ENCODE peak calls at places on chromosome 18, in four cellular contexts. Y is GM12878, K is HepG2, E is K562. M is an unnamed sample.
A peak's percentile ranks its signal among the peaks of the same experiment; 100 is the strongest.

GRCh38 chr18:32349728-32350395 is 120.8 kb downstream of the GAREM1 start:
- DNase-seq in Y (no peak), K (peak; percentile 82), E (no peak), M (no peak)

GRCh38 chr18:8701546-8702118 is 3.7 kb upstream of the MTCL1 start:
- DNase-seq in Y (no peak), K (peak; percentile 59), E (no peak), M (no peak)

GRCh38 chr18:61882296-61883004 is 10.4 kb downstream of the RNF152 start:
- DNase-seq in Y (no peak), K (no peak), E (no peak), M (peak; percentile 11)

GRCh38 chr18:26655614-26656400 is 107.5 kb upstream of the KCTD1 start:
- DNase-seq in Y (no peak), K (no peak), E (no peak), M (peak; percentile 86)

GRCh38 chr18:31977270-31977872 is 34.4 kb upstream of the TRAPPC8 start:
- DNase-seq in Y (no peak), K (peak; percentile 68), E (peak; percentile 76), M (peak; percentile 89)

GRCh38 chr18:22302152-22302551 is 115.6 kb downstream of the CTAGE1 start:
- DNase-seq in Y (no peak), K (no peak), E (peak; percentile 14), M (no peak)

GRCh38 chr18:62412248-62412979 is 87.3 kb downstream of the TNFRSF11A start:
- DNase-seq in Y (no peak), K (no peak), E (no peak), M (no peak)

GRCh38 chr18:8777846-8778245 is 72.5 kb downstream of the MTCL1 start:
- DNase-seq in Y (no peak), K (no peak), E (no peak), M (no peak)

GRCh38 chr18:7117390-7118355 is at the start of gene LAMA1:
- DNase-seq in Y (no peak), K (no peak), E (no peak), M (peak; percentile 83)

GRCh38 chr18:39199231-39199855 is 1633.7 kb upstream of the CELF4 start:
- DNase-seq in Y (no peak), K (no peak), E (no peak), M (no peak)

GRCh38 chr18:66900837-66901236 is 296.9 kb upstream of the CDH19 start:
- DNase-seq in Y (no peak), K (peak; percentile 66), E (no peak), M (no peak)

GRCh38 chr18:62125702-62126101 is 61.2 kb downstream of the PIGN start:
- DNase-seq in Y (no peak), K (no peak), E (no peak), M (no peak)

GRCh38 chr18:11700876-11701275 is 11.8 kb downstream of the GNAL start:
- DNase-seq in Y (no peak), K (no peak), E (no peak), M (no peak)

GRCh38 chr18:67672142-67672541 is 155.6 kb upstream of the DSEL start:
- DNase-seq in Y (no peak), K (no peak), E (no peak), M (no peak)

GRCh38 chr18:62151068-62151771 is 35.6 kb downstream of the PIGN start:
- DNase-seq in Y (no peak), K (no peak), E (no peak), M (no peak)

GRCh38 chr18:58638446-58638845 is 9.6 kb upstream of the ALPK2 start:
- DNase-seq in Y (no peak), K (no peak), E (no peak), M (no peak)

GRCh38 chr18:25736516-25736915 is 353.9 kb downstream of the SS18 start:
- DNase-seq in Y (no peak), K (no peak), E (no peak), M (no peak)

GRCh38 chr18:6866552-6866951 is 137.0 kb downstream of the ARHGAP28 start:
- DNase-seq in Y (no peak), K (no peak), E (no peak), M (no peak)

GRCh38 chr18:45282101-45282812 is 333.0 kb upstream of the SLC14A2 start:
- DNase-seq in Y (no peak), K (no peak), E (peak; percentile 4), M (no peak)

GRCh38 chr18:56238576-56238975 is 399.8 kb downstream of the TXNL1 start:
- DNase-seq in Y (no peak), K (no peak), E (peak; percentile 1), M (peak; percentile 14)

GRCh38 chr18:36535202-36535935 is 237.9 kb downstream of the FHOD3 start:
- DNase-seq in Y (no peak), K (no peak), E (no peak), M (no peak)

GRCh38 chr18:48952287-48953095 is 1.7 kb upstream of the SMAD7 start:
- DNase-seq in Y (no peak), K (no peak), E (peak; percentile 73), M (peak; percentile 84)
- TF ChIP-seq CREB1 in Y (peak; percentile 34), K (no peak), E (no peak), M (no peak)

DNA sequence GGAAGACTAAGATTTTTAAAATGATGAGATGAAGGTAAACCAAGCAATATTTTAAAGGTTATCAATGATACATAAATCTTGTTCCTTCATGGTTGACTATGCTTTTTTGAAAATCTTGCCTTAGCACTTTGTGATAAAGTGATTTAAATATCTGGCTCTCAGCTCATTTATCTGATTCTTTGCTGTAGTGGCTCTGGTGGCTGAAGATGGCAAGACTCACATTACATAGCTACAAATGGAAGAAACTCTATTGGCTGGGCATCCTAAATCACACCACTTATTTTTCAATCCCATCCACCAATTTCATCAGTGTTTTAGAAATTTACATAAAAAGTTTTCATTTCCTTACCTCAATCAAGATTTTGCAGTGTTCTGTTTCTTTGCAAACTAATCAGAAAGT is 16.6 kb upstream of the APCDD1 start:
- DNase-seq in Y (no peak), K (no peak), E (peak; percentile 17), M (no peak)
- TF ChIP-seq CTCF in Y (peak; percentile 44), K (no peak), E (peak; percentile 45), M (no peak)

GRCh38 chr18:47260138-47260923 is 8.9 kb upstream of the SKOR2 start:
- DNase-seq in Y (no peak), K (peak; percentile 5), E (peak; percentile 23), M (peak; percentile 94)
- TF ChIP-seq REST in Y (peak; percentile 87), K (peak; percentile 93), E (peak; percentile 92), M (peak; percentile 94)

GRCh38 chr18:50803579-50803978 is 16.2 kb downstream of the MRO start:
- DNase-seq in Y (no peak), K (no peak), E (peak; percentile 19), M (no peak)
- TF ChIP-seq CREB1 in Y (no peak), K (no peak), E (no peak), M (no peak)

M was measured in GM23338.